ENCODE peak calls at places on chromosomes 5 and 9, in five cellular contexts. One of them, this sample, is unnamed.

GRCh38 chr9:91433180-91433579 is 9.5 kb upstream of the NFIL3 start:
- DNase-seq in H9: no peak
- DNase-seq in fibroblast of mammary gland: peak
- DNase-seq in cardiac fibroblast: peak
- DNase-seq in breast epithelium: no peak
- DNase-seq in this sample: no peak

GRCh38 chr9:127853312-127854168 is 918 bp downstream of the ENG start:
- DNase-seq in H9: no peak
- DNase-seq in fibroblast of mammary gland: no peak
- DNase-seq in cardiac fibroblast: no peak
- DNase-seq in breast epithelium: no peak
- DNase-seq in this sample: no peak

GRCh38 chr5:60677831-60678664 is 21.9 kb downstream of the DEPDC1B start:
- DNase-seq in H9: no peak
- DNase-seq in fibroblast of mammary gland: peak
- DNase-seq in cardiac fibroblast: peak
- DNase-seq in breast epithelium: no peak
- DNase-seq in this sample: no peak

GRCh38 chr9:16459421-16460148 is 410.9 kb downstream of the BNC2 start:
- DNase-seq in H9: no peak
- DNase-seq in fibroblast of mammary gland: peak
- DNase-seq in cardiac fibroblast: peak
- DNase-seq in breast epithelium: no peak
- DNase-seq in this sample: no peak

GRCh38 chr5:156137482-156137881 is 189.5 kb upstream of the SGCD start:
- DNase-seq in H9: no peak
- DNase-seq in fibroblast of mammary gland: peak
- DNase-seq in cardiac fibroblast: no peak
- DNase-seq in breast epithelium: no peak
- DNase-seq in this sample: no peak

GRCh38 chr5:98349990-98350365 is 423.5 kb upstream of the RGMB start:
- DNase-seq in H9: no peak
- DNase-seq in fibroblast of mammary gland: no peak
- DNase-seq in cardiac fibroblast: no peak
- DNase-seq in breast epithelium: no peak
- DNase-seq in this sample: no peak

GRCh38 chr9:75033789-75034473 is 5.8 kb upstream of the CARNMT1 start:
- DNase-seq in H9: no peak
- DNase-seq in fibroblast of mammary gland: no peak
- DNase-seq in cardiac fibroblast: no peak
- DNase-seq in breast epithelium: no peak
- DNase-seq in this sample: no peak

GRCh38 chr9:81906656-81907055 is 21.6 kb upstream of the SPATA31D4 start:
- DNase-seq in H9: no peak
- DNase-seq in fibroblast of mammary gland: peak
- DNase-seq in cardiac fibroblast: peak
- DNase-seq in breast epithelium: no peak
- DNase-seq in this sample: no peak

GRCh38 chr9:8660383-8660782 is 860.8 kb upstream of the DMAC1 start:
- DNase-seq in H9: no peak
- DNase-seq in fibroblast of mammary gland: peak
- DNase-seq in cardiac fibroblast: peak
- DNase-seq in breast epithelium: peak
- DNase-seq in this sample: no peak

GRCh38 chr9:114606068-114606467 is 5.0 kb upstream of the TMEM268 start:
- DNase-seq in H9: no peak
- DNase-seq in fibroblast of mammary gland: no peak
- DNase-seq in cardiac fibroblast: peak
- DNase-seq in breast epithelium: no peak
- DNase-seq in this sample: peak

GRCh38 chr5:114101153-114101552 is 260.7 kb upstream of the KCNN2 start:
- DNase-seq in H9: no peak
- DNase-seq in fibroblast of mammary gland: peak
- DNase-seq in cardiac fibroblast: peak
- DNase-seq in breast epithelium: no peak
- DNase-seq in this sample: peak

GRCh38 chr5:165405340-165405739 is 1899.9 kb downstream of the MAT2B start:
- DNase-seq in H9: no peak
- DNase-seq in fibroblast of mammary gland: no peak
- DNase-seq in cardiac fibroblast: no peak
- DNase-seq in breast epithelium: no peak
- DNase-seq in this sample: no peak

GRCh38 chr5:181260720-181261319 is at the start of gene TRIM52:
- DNase-seq in H9: peak
- DNase-seq in fibroblast of mammary gland: peak
- DNase-seq in cardiac fibroblast: peak
- DNase-seq in breast epithelium: peak
- DNase-seq in this sample: peak

GRCh38 chr5:88952344-88952743 is 69.4 kb upstream of the MEF2C start:
- DNase-seq in H9: no peak
- DNase-seq in fibroblast of mammary gland: peak
- DNase-seq in cardiac fibroblast: peak
- DNase-seq in breast epithelium: no peak
- DNase-seq in this sample: peak

GRCh38 chr9:96565684-96566360 is 53.8 kb downstream of the CDC14B start:
- DNase-seq in H9: no peak
- DNase-seq in fibroblast of mammary gland: peak
- DNase-seq in cardiac fibroblast: peak
- DNase-seq in breast epithelium: no peak
- DNase-seq in this sample: no peak

GRCh38 chr5:136191304-136192014 is 1.5 kb downstream of the SMIM32 start:
- DNase-seq in H9: peak
- DNase-seq in fibroblast of mammary gland: peak
- DNase-seq in cardiac fibroblast: peak
- DNase-seq in breast epithelium: no peak
- DNase-seq in this sample: peak

GRCh38 chr5:7815757-7816534 is 35.0 kb downstream of the CFAP90 start:
- DNase-seq in H9: peak
- DNase-seq in fibroblast of mammary gland: peak
- DNase-seq in cardiac fibroblast: peak
- DNase-seq in breast epithelium: peak
- DNase-seq in this sample: peak

GRCh38 chr9:127008076-127008475 is 93.5 kb downstream of the RALGPS1 start:
- DNase-seq in H9: no peak
- DNase-seq in fibroblast of mammary gland: no peak
- DNase-seq in cardiac fibroblast: no peak
- DNase-seq in breast epithelium: no peak
- DNase-seq in this sample: no peak

GRCh38 chr5:76715734-76716455 is at the start of gene F2R:
- DNase-seq in H9: peak
- DNase-seq in fibroblast of mammary gland: peak
- DNase-seq in cardiac fibroblast: peak
- DNase-seq in breast epithelium: no peak
- DNase-seq in this sample: peak

GRCh38 chr5:143143973-143144372 is 259.5 kb downstream of the NR3C1 start:
- DNase-seq in H9: no peak
- DNase-seq in fibroblast of mammary gland: peak
- DNase-seq in cardiac fibroblast: no peak
- DNase-seq in breast epithelium: no peak
- DNase-seq in this sample: no peak

GRCh38 chr5:58299266-58299665 is 160.6 kb downstream of the PLK2 start:
- DNase-seq in H9: no peak
- DNase-seq in fibroblast of mammary gland: no peak
- DNase-seq in cardiac fibroblast: no peak
- DNase-seq in breast epithelium: no peak
- DNase-seq in this sample: no peak

DNA sequence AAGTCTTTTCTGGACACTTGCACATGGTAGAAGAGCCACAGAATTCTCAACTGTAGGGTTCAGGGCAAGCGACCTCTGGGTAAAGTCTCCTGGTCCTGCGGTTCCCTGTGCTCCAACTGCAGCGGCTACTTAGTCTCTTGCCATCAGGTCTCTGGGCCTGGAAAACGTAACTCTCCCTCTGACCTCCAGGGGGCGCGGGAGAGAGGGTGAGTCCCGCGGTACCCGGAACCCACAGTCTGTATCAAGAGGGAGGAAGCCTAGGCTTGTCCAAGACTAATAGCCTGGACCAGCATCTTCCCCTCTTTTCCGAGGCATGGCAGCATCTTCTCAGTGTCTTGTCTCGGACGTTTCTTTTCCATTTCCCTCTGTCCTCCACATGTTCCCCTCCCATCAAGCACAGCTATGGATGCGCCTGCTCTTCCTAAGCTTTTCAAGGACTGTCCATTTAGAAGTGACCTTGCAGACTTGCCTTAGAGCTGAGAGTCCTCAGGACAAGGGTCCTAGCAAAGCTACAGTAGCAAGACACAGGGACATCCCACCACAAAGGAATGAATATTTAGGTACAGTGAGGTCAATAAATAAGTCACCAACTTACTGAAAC is 59.3 kb downstream of the FSTL4 start:
- DNase-seq in H9: peak
- DNase-seq in fibroblast of mammary gland: peak
- DNase-seq in cardiac fibroblast: peak
- DNase-seq in breast epithelium: no peak
- DNase-seq in this sample: peak
- TF ChIP-seq CTCF in H9: peak
- TF ChIP-seq CTCF in fibroblast of mammary gland: peak
- TF ChIP-seq CTCF in cardiac fibroblast: peak
- TF ChIP-seq CTCF in breast epithelium: peak
- TF ChIP-seq CTCF in this sample: peak

GRCh38 chr9:93048706-93049448 is 9.6 kb upstream of the SUSD3 start:
- DNase-seq in H9: no peak
- DNase-seq in fibroblast of mammary gland: no peak
- DNase-seq in cardiac fibroblast: no peak
- DNase-seq in breast epithelium: no peak
- DNase-seq in this sample: no peak
- TF ChIP-seq CTCF in H9: no peak
- TF ChIP-seq CTCF in fibroblast of mammary gland: no peak
- TF ChIP-seq CTCF in cardiac fibroblast: no peak
- TF ChIP-seq CTCF in breast epithelium: no peak
- TF ChIP-seq CTCF in this sample: no peak

GRCh38 chr9:120490888-120491595 is 88.9 kb downstream of the CDK5RAP2 start:
- DNase-seq in H9: no peak
- DNase-seq in fibroblast of mammary gland: peak
- DNase-seq in cardiac fibroblast: no peak
- DNase-seq in breast epithelium: no peak
- DNase-seq in this sample: no peak
- TF ChIP-seq CTCF in H9: no peak
- TF ChIP-seq CTCF in fibroblast of mammary gland: no peak
- TF ChIP-seq CTCF in cardiac fibroblast: no peak
- TF ChIP-seq CTCF in breast epithelium: no peak
- TF ChIP-seq CTCF in this sample: no peak

GRCh38 chr5:96885518-96886338 is 9.4 kb downstream of the ERAP2 start:
- DNase-seq in H9: no peak
- DNase-seq in fibroblast of mammary gland: no peak
- DNase-seq in cardiac fibroblast: no peak
- DNase-seq in breast epithelium: no peak
- DNase-seq in this sample: no peak
- TF ChIP-seq CTCF in H9: no peak
- TF ChIP-seq CTCF in fibroblast of mammary gland: no peak
- TF ChIP-seq CTCF in cardiac fibroblast: no peak
- TF ChIP-seq CTCF in breast epithelium: no peak
- TF ChIP-seq CTCF in this sample: no peak

DNA sequence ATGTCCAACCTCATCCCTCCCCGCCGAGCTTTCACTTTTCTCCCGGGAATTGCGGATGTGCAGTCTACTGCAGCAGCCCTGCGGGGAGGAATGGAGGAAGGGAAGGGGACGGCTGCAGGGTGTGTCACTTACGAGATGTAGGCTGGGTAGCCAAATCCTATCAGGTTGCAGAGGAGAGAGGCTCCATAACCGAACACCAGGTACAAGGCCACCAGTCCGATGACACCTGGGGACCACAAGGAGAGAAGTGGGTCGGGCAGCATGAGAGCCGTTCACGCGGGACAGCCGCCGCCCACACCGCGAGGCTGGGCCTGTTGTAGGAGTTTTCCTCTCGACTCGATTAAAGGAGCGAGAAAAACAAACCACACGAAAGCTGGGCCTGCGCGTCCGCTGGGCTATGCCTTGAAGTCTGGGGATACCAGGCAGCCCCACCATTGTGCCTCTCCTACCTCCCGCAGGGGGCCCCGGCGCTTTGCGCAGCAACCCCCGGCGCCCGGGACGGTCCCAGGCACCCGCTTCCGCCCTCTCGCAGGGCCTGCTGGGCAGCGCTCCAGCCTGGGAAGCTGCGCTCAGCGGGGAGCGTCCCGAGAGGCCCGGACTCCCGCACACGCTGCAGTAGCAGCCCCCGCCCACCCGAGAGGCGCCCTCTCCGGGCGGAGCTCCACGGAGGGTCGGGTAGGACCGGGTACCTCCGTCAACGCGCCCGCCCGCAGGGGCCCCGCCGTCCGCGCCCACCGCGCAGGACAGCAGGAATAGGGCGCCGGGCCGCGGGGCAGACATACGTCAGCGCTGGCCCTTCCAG is 795 bp downstream of the REEP5 start:
- DNase-seq in H9: peak
- DNase-seq in fibroblast of mammary gland: peak
- DNase-seq in cardiac fibroblast: peak
- DNase-seq in breast epithelium: peak
- DNase-seq in this sample: peak
- TF ChIP-seq CTCF in H9: no peak
- TF ChIP-seq CTCF in fibroblast of mammary gland: no peak
- TF ChIP-seq CTCF in cardiac fibroblast: no peak
- TF ChIP-seq CTCF in breast epithelium: no peak
- TF ChIP-seq CTCF in this sample: no peak

GRCh38 chr5:150394103-150394502 is 18.6 kb downstream of the CD74 start:
- DNase-seq in H9: no peak
- DNase-seq in fibroblast of mammary gland: no peak
- DNase-seq in cardiac fibroblast: no peak
- DNase-seq in breast epithelium: no peak
- DNase-seq in this sample: no peak

GRCh38 chr5:150386024-150386855 is 26.5 kb downstream of the CD74 start:
- DNase-seq in H9: no peak
- DNase-seq in fibroblast of mammary gland: no peak
- DNase-seq in cardiac fibroblast: no peak
- DNase-seq in breast epithelium: no peak
- DNase-seq in this sample: no peak

GRCh38 chr5:150392680-150393079 is 20.0 kb downstream of the CD74 start:
- DNase-seq in H9: no peak
- DNase-seq in fibroblast of mammary gland: no peak
- DNase-seq in cardiac fibroblast: no peak
- DNase-seq in breast epithelium: no peak
- DNase-seq in this sample: no peak

GRCh38 chr5:150391064-150391834 is 21.5 kb downstream of the CD74 start:
- DNase-seq in H9: no peak
- DNase-seq in fibroblast of mammary gland: no peak
- DNase-seq in cardiac fibroblast: no peak
- DNase-seq in breast epithelium: no peak
- DNase-seq in this sample: no peak

GRCh38 chr5:150389759-150390256 is 22.9 kb downstream of the CD74 start:
- DNase-seq in H9: no peak
- DNase-seq in fibroblast of mammary gland: no peak
- DNase-seq in cardiac fibroblast: no peak
- DNase-seq in breast epithelium: no peak
- DNase-seq in this sample: no peak
- TF ChIP-seq CTCF in H9: no peak
- TF ChIP-seq CTCF in fibroblast of mammary gland: no peak
- TF ChIP-seq CTCF in cardiac fibroblast: no peak
- TF ChIP-seq CTCF in breast epithelium: no peak
- TF ChIP-seq CTCF in this sample: no peak

DNA sequence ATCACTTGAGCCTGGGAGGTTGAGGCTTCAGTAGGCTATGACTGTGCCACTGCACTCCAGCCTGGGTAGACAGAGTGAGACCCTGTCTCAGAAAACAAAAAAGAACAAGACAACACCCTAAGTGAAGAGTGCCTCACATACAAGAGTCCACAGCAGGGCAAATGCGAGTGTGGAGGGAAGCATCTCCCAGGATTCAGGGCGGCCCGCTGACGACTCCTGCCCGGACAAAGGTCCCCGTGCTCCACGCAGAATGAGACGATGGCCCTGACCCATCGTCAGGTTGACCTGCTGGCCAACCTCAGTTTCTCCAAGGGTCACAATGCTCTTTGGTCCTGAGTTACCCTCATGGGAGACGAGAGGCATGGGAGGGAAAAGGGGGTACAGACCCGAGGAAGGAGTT is 18.3 kb downstream of the MRNIP start:
- DNase-seq in H9: no peak
- DNase-seq in fibroblast of mammary gland: no peak
- DNase-seq in cardiac fibroblast: peak
- DNase-seq in breast epithelium: no peak
- DNase-seq in this sample: no peak
- TF ChIP-seq CTCF in H9: no peak
- TF ChIP-seq CTCF in fibroblast of mammary gland: no peak
- TF ChIP-seq CTCF in cardiac fibroblast: no peak
- TF ChIP-seq CTCF in breast epithelium: no peak
- TF ChIP-seq CTCF in this sample: no peak

This sample was measured in nephron progenitor cell.